ENCODE peak calls at places on chromosomes 2 and 18, in six cellular contexts. H is upper lobe of right lung, S is fibroblast of lung, V is WERI-Rb-1, L is MM.1S, O is mesenchymal stem cell. W is an unnamed sample.
A peak's percentile ranks its signal among the peaks of the same experiment; 100 is the strongest.

GRCh38 chr2:8277921-8278571 is 403.8 kb upstream of the ID2 start:
- DNase-seq in H (no peak), S (no peak), V (no peak), L (peak; percentile 88), O (no peak), W (no peak)

GRCh38 chr18:37247499-37248161 is 318.0 kb downstream of the CELF4 start:
- DNase-seq in H (no peak), S (no peak), V (no peak), L (no peak), O (no peak), W (no peak)

GRCh38 chr2:39517102-39517436 is 80.0 kb upstream of the MAP4K3 start:
- DNase-seq in H (no peak), S (no peak), V (no peak), L (no peak), O (no peak), W (no peak)

GRCh38 chr2:219684721-219685689 is 57.6 kb downstream of the SLC4A3 start:
- DNase-seq in H (peak; percentile 86), S (peak; percentile 46), V (peak; percentile 90), L (peak; percentile 65), O (peak; percentile 51), W (peak; percentile 84)

GRCh38 chr18:50749421-50749820 is 70.4 kb downstream of the MRO start:
- DNase-seq in H (no peak), S (no peak), V (no peak), L (no peak), O (no peak), W (no peak)

GRCh38 chr2:43824951-43825493 is 13.6 kb downstream of the ABCG5 start:
- DNase-seq in H (no peak), S (no peak), V (no peak), L (no peak), O (no peak), W (no peak)

GRCh38 chr18:54608008-54608642 is 17.1 kb downstream of the DYNAP start:
- DNase-seq in H (no peak), S (peak; percentile 51), V (no peak), L (no peak), O (peak; percentile 5), W (peak; percentile 4)

GRCh38 chr2:19068206-19068605 is 290.2 kb downstream of the OSR1 start:
- DNase-seq in H (no peak), S (no peak), V (peak; percentile 43), L (no peak), O (no peak), W (no peak)

GRCh38 chr2:10486601-10487079 is 38.5 kb upstream of the ODC1 start:
- DNase-seq in H (no peak), S (no peak), V (peak; percentile 7), L (no peak), O (no peak), W (peak; percentile 24)

GRCh38 chr2:43267393-43267792 is 41.0 kb upstream of the ZFP36L2 start:
- DNase-seq in H (no peak), S (no peak), V (no peak), L (no peak), O (no peak), W (no peak)

GRCh38 chr2:191677091-191677645 is 768 bp upstream of the NABP1 start:
- DNase-seq in H (no peak), S (peak; percentile 97), V (no peak), L (peak; percentile 65), O (peak; percentile 92), W (peak; percentile 74)

GRCh38 chr18:70195852-70196434 is 9.5 kb downstream of the RTTN start:
- DNase-seq in H (no peak), S (peak; percentile 41), V (no peak), L (peak; percentile 62), O (peak; percentile 57), W (peak; percentile 57)

GRCh38 chr2:232328516-232329460 is 49.8 kb upstream of the ALPP start:
- DNase-seq in H (peak; percentile 49), S (no peak), V (no peak), L (no peak), O (no peak), W (no peak)

GRCh38 chr2:96888082-96889011 is 18.5 kb upstream of the SEMA4C start:
- DNase-seq in H (peak; percentile 81), S (no peak), V (no peak), L (no peak), O (no peak), W (no peak)

GRCh38 chr2:217798743-217799552 is 203.8 kb downstream of the TNS1 start:
- DNase-seq in H (no peak), S (no peak), V (no peak), L (no peak), O (no peak), W (no peak)

GRCh38 chr2:98294711-98295110 is 51.5 kb upstream of the CNGA3 start:
- DNase-seq in H (no peak), S (no peak), V (no peak), L (no peak), O (no peak), W (no peak)

GRCh38 chr2:209990838-209991237 is 11.6 kb upstream of the RPE start:
- DNase-seq in H (no peak), S (no peak), V (no peak), L (no peak), O (no peak), W (no peak)

GRCh38 chr2:77604953-77605947 is 83.1 kb upstream of the LRRTM4 start:
- DNase-seq in H (no peak), S (no peak), V (no peak), L (no peak), O (no peak), W (no peak)

GRCh38 chr2:77608510-77608909 is 86.3 kb upstream of the LRRTM4 start:
- DNase-seq in H (no peak), S (no peak), V (no peak), L (no peak), O (no peak), W (no peak)
- H3K9me3 ChIP-seq in H (no peaks in the 10 kb centered on the region), S (no peaks in the 10 kb centered on the region), V (no peaks in the 10 kb centered on the region), L (no peaks in the 10 kb centered on the region), O (peaks cover 13% of the 10 kb centered on the region), W (no peaks in the 10 kb centered on the region)

GRCh38 chr2:47041891-47042684 is 113.0 kb downstream of the STPG4 start:
- DNase-seq in H (no peak), S (no peak), V (no peak), L (no peak), O (peak; percentile 26), W (no peak)
- H3K27ac ChIP-seq in H (no peak overlapping the region), S (peak overlapping the region; percentile 91), V (no peak overlapping the region), L (no peak overlapping the region), O (peak overlapping the region; percentile 93), W (no peak overlapping the region)

GRCh38 chr2:172551266-172551665 is 4.6 kb upstream of the PDK1 start:
- DNase-seq in H (no peak), S (no peak), V (no peak), L (no peak), O (no peak), W (no peak)

GRCh38 chr2:172550419-172550818 is 5.5 kb upstream of the PDK1 start:
- DNase-seq in H (no peak), S (no peak), V (no peak), L (no peak), O (no peak), W (no peak)

GRCh38 chr2:172552547-172553291 is 3.2 kb upstream of the PDK1 start:
- DNase-seq in H (no peak), S (peak; percentile 96), V (no peak), L (no peak), O (peak; percentile 80), W (no peak)

GRCh38 chr2:172545408-172546075 is 10.3 kb upstream of the PDK1 start:
- DNase-seq in H (no peak), S (no peak), V (no peak), L (no peak), O (no peak), W (no peak)

DNA sequence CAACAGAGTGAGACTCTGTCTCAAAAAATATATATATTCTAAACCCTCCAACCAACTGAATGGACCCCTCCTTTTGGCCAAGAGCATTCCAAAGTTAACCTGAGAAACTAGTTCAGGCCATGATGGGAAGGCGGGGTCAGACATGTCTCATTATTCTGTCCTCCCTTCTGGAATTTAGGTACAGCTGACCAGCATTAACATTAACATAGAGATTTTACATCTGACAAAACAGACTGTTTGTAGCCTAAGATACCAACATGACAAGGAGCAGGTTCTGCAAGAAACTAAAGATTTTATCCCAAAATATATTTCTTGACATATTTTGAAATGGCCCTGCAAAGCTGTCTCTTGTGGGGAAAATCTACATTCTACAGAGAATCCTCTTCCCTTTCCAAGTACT is 6.8 kb upstream of the PDK1 start:
- DNase-seq in H (no peak), S (no peak), V (no peak), L (no peak), O (no peak), W (no peak)
- H3K9me3 ChIP-seq in H (no peaks in the 10 kb centered on the region), S (no peaks in the 10 kb centered on the region), V (peaks cover 6% of the 10 kb centered on the region), L (no peaks in the 10 kb centered on the region), O (peaks cover 3% of the 10 kb centered on the region), W (no peaks in the 10 kb centered on the region)

DNA sequence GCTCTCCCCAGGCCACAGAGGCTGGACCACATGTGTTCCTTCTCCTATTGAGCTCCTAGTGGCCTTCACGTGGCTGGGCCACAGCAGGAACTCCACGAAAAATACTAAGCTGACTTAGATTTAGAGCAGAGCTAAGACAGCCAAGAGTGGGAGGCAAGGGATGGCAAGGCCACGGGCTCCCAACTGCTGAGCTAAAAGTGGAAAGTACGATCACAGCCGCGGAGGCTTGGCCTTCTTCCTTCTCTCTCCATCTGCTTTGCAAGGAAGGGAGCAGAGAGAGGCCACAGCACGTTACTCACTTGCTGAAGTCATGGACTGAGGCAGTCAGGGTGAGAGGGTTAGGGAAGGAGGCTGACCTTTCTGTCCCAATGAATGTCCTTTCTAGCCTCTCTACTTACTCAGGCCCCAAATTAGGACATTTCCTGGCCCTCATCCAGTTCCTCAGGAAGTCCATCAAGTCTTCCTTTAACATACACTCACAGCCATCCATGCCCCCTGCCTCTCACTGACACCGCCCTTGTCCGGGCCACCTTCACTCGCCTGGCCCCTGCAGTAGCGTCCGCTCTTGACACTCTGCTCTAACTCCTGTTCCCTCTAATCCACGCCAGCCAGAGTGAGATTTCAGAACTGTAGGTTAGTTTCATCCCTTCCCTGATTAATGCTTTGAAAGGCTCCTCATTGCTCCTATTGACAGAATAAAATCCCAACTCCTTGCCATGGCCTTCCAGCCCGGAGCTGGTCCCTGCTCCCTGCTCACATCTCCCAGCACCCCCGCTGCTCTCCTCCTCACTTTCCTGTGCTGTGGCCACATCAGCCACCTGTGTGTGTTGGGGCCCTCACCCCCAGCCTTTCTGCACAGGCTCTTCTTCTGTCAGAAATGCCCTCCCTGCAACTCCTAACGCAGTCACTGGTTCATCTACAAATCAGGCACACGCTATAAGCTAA is 204.2 kb downstream of the CYP26B1 start:
- DNase-seq in H (peak; percentile 38), S (no peak), V (peak; percentile 5), L (no peak), O (no peak), W (no peak)
- H3K27ac ChIP-seq in H (no peak overlapping the region), S (no peak overlapping the region), V (no peak overlapping the region), L (no peak overlapping the region), O (no peak overlapping the region), W (no peak overlapping the region)

DNA sequence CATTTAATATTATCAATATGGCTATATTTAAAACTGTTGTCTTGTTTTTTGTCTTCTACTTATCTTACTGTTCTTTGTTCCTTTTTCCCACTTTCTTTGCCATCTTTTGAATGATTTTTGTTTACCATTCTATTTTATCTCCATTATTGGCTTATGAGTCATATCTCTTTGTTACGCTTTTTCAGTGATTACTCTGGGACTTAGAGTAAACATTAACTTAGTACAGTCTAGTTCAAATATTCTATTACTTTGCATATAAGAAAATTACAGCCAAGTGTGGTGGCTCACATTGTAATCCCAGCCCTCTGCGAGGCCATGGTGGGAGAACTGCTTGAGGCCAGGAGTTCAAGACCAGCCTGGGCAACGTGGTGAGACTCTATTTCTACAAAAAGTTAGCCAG is 26.1 kb downstream of the ADCY3 start:
- DNase-seq in H (no peak), S (peak; percentile 29), V (no peak), L (no peak), O (peak; percentile 40), W (no peak)
- H3K9me3 ChIP-seq in H (no peaks in the 10 kb centered on the region), S (no peaks in the 10 kb centered on the region), V (peaks cover 19% of the 10 kb centered on the region), L (no peaks in the 10 kb centered on the region), O (peaks cover 42% of the 10 kb centered on the region), W (peaks cover 15% of the 10 kb centered on the region)

W was measured in A673.